ENCODE peak calls at places on chromosomes 7 and 10, in six cellular contexts. Z, T, G, D, A and V are unnamed samples. For H3K4me1, the result is how much of the 10 kb centered on the place peaks cover.

GRCh38 chr10:124916585-124917167 is 25.2 kb upstream of the ZRANB1 start:
- DNase-seq in A (peak), D (peak), G (peak), T (peak), Z (peak), V (peak)

GRCh38 chr7:69434350-69434749 is 163.9 kb upstream of the AUTS2 start:
- DNase-seq in T (no peak), A (no peak), Z (no peak), D (no peak), G (no peak), V (no peak)

GRCh38 chr7:1668932-1669485 is 1.1 kb upstream of the ELFN1 start:
- DNase-seq in T (no peak), Z (no peak), A (no peak), G (peak), D (peak), V (peak)

GRCh38 chr7:139976055-139976837 is 86.5 kb downstream of the PARP12 start:
- DNase-seq in Z (no peak), D (no peak), T (no peak), A (no peak), G (no peak), V (no peak)

GRCh38 chr10:93597075-93597599 is 3.9 kb downstream of the RBP4 start:
- DNase-seq in A (no peak), Z (no peak), D (no peak), T (no peak), G (no peak), V (no peak)

GRCh38 chr10:78516741-78517140 is 483.1 kb downstream of the RPS24 start:
- DNase-seq in T (no peak), G (no peak), Z (no peak), D (peak), A (no peak), V (peak)

GRCh38 chr10:104371753-104372152 is 18.1 kb downstream of the CFAP58 start:
- DNase-seq in A (no peak), T (no peak), G (no peak), Z (no peak), D (no peak), V (no peak)

GRCh38 chr10:128633864-128634541 is 507.8 kb upstream of the MKI67 start:
- DNase-seq in T (no peak), D (no peak), A (no peak), G (no peak), Z (no peak), V (no peak)

GRCh38 chr7:157004839-157005455 is 5.5 kb downstream of the MNX1 start:
- DNase-seq in Z (no peak), A (no peak), T (no peak), D (no peak), G (no peak), V (no peak)

GRCh38 chr10:95741807-95742528 is 14.0 kb upstream of the ENTPD1 start:
- DNase-seq in T (no peak), Z (no peak), G (peak), D (peak), A (no peak), V (no peak)

GRCh38 chr7:64625114-64626082 is 40.5 kb upstream of the ZNF107 start:
- DNase-seq in G (no peak), A (no peak), T (no peak), D (no peak), Z (no peak), V (no peak)

GRCh38 chr7:19561121-19561805 is 147.6 kb downstream of the POLR1F start:
- DNase-seq in A (no peak), Z (no peak), D (no peak), G (no peak), T (no peak), V (no peak)

GRCh38 chr10:24841530-24841929 is 110.9 kb downstream of the PRTFDC1 start:
- DNase-seq in T (no peak), Z (no peak), G (no peak), D (no peak), A (no peak), V (no peak)

GRCh38 chr7:1844956-1845390 is 174.9 kb downstream of the ELFN1 start:
- DNase-seq in G (peak), Z (no peak), T (no peak), D (peak), A (no peak), V (peak)

GRCh38 chr7:95871078-95871848 is 98.9 kb downstream of the DYNC1I1 start:
- DNase-seq in D (no peak), Z (no peak), G (peak), A (no peak), T (peak), V (no peak)

GRCh38 chr7:95632609-95633008 is 36.3 kb upstream of the PDK4 start:
- DNase-seq in A (no peak), D (peak), G (no peak), Z (no peak), T (no peak), V (no peak)

GRCh38 chr7:19674266-19674960 is 34.4 kb downstream of the POLR1F start:
- DNase-seq in D (no peak), Z (no peak), A (no peak), G (no peak), T (no peak), V (no peak)

GRCh38 chr10:105071980-105072379 is 430.9 kb downstream of the SORCS3 start:
- DNase-seq in T (no peak), G (no peak), Z (no peak), A (no peak), D (no peak), V (no peak)

GRCh38 chr10:42421812-42422211 is 216.6 kb downstream of the ZNF33B start:
- DNase-seq in T (no peak), D (no peak), G (no peak), Z (no peak), A (no peak), V (no peak)

GRCh38 chr7:47786557-47787248 is 161.6 kb downstream of the PKD1L1 start:
- DNase-seq in G (peak), D (peak), T (peak), Z (no peak), A (peak), V (peak)

GRCh38 chr10:22251751-22252285 is 34.0 kb upstream of the EBLN1 start:
- DNase-seq in A (peak), Z (peak), D (peak), T (peak), G (peak), V (peak)
- TF ChIP-seq POLR2A in A (no peak), Z (no peak), D (no peak), T (no peak), G (no peak), V (no peak)

GRCh38 chr10:11713186-11713743 is 28.9 kb upstream of the ECHDC3 start:
- DNase-seq in Z (no peak), A (no peak), T (no peak), G (peak), D (peak), V (no peak)
- H3K4me1 ChIP-seq in Z (under half), A (under half), T (under half), G (under half), D (under half), V (under half)

GRCh38 chr7:29990931-29991330 is 1.3 kb upstream of the SCRN1 start:
- DNase-seq in T (no peak), G (no peak), A (no peak), D (no peak), Z (no peak), V (no peak)
- TF ChIP-seq POLR2A in T (no peak), G (no peak), A (no peak), D (no peak), Z (no peak), V (no peak)

DNA sequence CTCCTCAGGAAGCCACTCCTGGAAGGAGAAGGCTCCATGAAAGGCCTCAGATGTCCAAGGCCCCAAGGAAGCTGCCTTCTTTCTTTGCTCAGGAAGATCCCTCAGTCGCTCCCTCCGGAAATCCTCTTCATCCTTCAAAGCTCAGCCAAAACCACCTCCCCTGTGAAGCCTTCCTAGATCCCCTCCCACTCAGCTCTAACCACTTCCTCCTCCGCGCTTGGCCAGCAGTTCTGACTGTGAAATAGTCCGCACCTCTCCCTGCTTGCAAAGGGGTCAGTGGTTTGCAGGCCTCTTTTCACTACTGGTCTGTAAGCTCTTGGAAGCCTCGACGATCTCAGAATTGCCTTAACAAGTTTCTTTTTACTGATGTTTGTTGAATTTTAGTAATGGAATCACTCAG is 23.9 kb downstream of the PYROXD2 start:
- DNase-seq in G (no peak), Z (no peak), A (no peak), D (no peak), T (no peak), V (no peak)
- H3K4me1 ChIP-seq in G (under half), Z (under half), A (under half), D (under half), T (under half), V (under half)